ENCODE peak calls at places on chromosome 7, in eight cellular contexts. V, X, C, H, I, T, D and Q are unnamed samples.

GRCh38 chr7:28890137-28890536 is 68.0 kb downstream of the TRIL start:
- DNase-seq in V (no peak), X (no peak), C (no peak), H (no peak), I (no peak), T (no peak), D (peak), Q (no peak)

GRCh38 chr7:70321016-70321415 is 722.7 kb downstream of the AUTS2 start:
- DNase-seq in V (no peak), X (no peak), C (no peak), H (no peak), I (no peak), T (no peak), D (no peak), Q (no peak)

GRCh38 chr7:34067406-34067805 is 162.1 kb downstream of the BMPER start:
- DNase-seq in V (no peak), X (no peak), C (no peak), H (no peak), I (no peak), T (no peak), D (no peak), Q (no peak)

GRCh38 chr7:2009541-2010001 is 223.2 kb downstream of the MAD1L1 start:
- DNase-seq in V (no peak), X (peak), C (peak), H (peak), I (peak), T (no peak), D (no peak), Q (peak)

GRCh38 chr7:80453699-80454340 is 58.0 kb downstream of the GNAT3 start:
- DNase-seq in V (no peak), X (no peak), C (no peak), H (no peak), I (peak), T (no peak), D (no peak), Q (no peak)

GRCh38 chr7:50448823-50449222 is 1.3 kb downstream of the FIGNL1 start:
- DNase-seq in V (no peak), X (no peak), C (no peak), H (no peak), I (no peak), T (no peak), D (no peak), Q (no peak)

GRCh38 chr7:96400001-96400400 is 78.1 kb upstream of the SLC25A13 start:
- DNase-seq in V (no peak), X (no peak), C (no peak), H (no peak), I (no peak), T (no peak), D (no peak), Q (no peak)

GRCh38 chr7:13800694-13801448 is 188.6 kb downstream of the ETV1 start:
- DNase-seq in V (no peak), X (no peak), C (no peak), H (no peak), I (peak), T (no peak), D (no peak), Q (no peak)

GRCh38 chr7:101589976-101590662 is 39.0 kb downstream of the MYL10 start:
- DNase-seq in V (no peak), X (no peak), C (no peak), H (peak), I (no peak), T (no peak), D (no peak), Q (no peak)

GRCh38 chr7:56105508-56105907 is 768 bp downstream of the CHCHD2 start:
- DNase-seq in V (peak), X (no peak), C (no peak), H (no peak), I (peak), T (no peak), D (peak), Q (no peak)

GRCh38 chr7:126715076-126715475 is 537.7 kb downstream of the GRM8 start:
- DNase-seq in V (no peak), X (no peak), C (no peak), H (no peak), I (no peak), T (no peak), D (no peak), Q (no peak)

GRCh38 chr7:108002726-108003590 is at the start of gene LAMB1:
- DNase-seq in V (no peak), X (peak), C (peak), H (peak), I (peak), T (peak), D (peak), Q (peak)

GRCh38 chr7:54354436-54354835 is 187.7 kb upstream of the VSTM2A start:
- DNase-seq in V (no peak), X (no peak), C (no peak), H (no peak), I (no peak), T (no peak), D (no peak), Q (no peak)

GRCh38 chr7:143429770-143430698 is 13.2 kb upstream of the TAS2R60 start:
- DNase-seq in V (no peak), X (no peak), C (no peak), H (no peak), I (peak), T (no peak), D (peak), Q (no peak)

GRCh38 chr7:50481867-50482266 is 31.7 kb upstream of the FIGNL1 start:
- DNase-seq in V (no peak), X (no peak), C (no peak), H (no peak), I (no peak), T (no peak), D (no peak), Q (no peak)

GRCh38 chr7:112272921-112273561 is 66.5 kb downstream of the ZNF277 start:
- DNase-seq in V (no peak), X (no peak), C (no peak), H (peak), I (peak), T (no peak), D (no peak), Q (no peak)

GRCh38 chr7:825386-825785 is 6.9 kb upstream of the SUN1 start:
- DNase-seq in V (no peak), X (no peak), C (no peak), H (no peak), I (peak), T (no peak), D (no peak), Q (no peak)

GRCh38 chr7:824664-825063 is 7.6 kb upstream of the SUN1 start:
- DNase-seq in V (no peak), X (peak), C (no peak), H (no peak), I (no peak), T (no peak), D (no peak), Q (no peak)

GRCh38 chr7:822692-823276 is 9.5 kb upstream of the SUN1 start:
- DNase-seq in V (no peak), X (peak), C (no peak), H (no peak), I (no peak), T (peak), D (no peak), Q (no peak)

GRCh38 chr7:824106-824505 is 8.2 kb upstream of the SUN1 start:
- DNase-seq in V (no peak), X (peak), C (no peak), H (no peak), I (no peak), T (no peak), D (no peak), Q (no peak)

GRCh38 chr7:823639-824038 is 8.6 kb upstream of the SUN1 start:
- DNase-seq in V (no peak), X (peak), C (no peak), H (no peak), I (no peak), T (no peak), D (no peak), Q (no peak)
- H3K27ac ChIP-seq in V (no peak), X (peak), C (peak), H (peak), I (peak), T (no peak), D (no peak), Q (peak)

DNA sequence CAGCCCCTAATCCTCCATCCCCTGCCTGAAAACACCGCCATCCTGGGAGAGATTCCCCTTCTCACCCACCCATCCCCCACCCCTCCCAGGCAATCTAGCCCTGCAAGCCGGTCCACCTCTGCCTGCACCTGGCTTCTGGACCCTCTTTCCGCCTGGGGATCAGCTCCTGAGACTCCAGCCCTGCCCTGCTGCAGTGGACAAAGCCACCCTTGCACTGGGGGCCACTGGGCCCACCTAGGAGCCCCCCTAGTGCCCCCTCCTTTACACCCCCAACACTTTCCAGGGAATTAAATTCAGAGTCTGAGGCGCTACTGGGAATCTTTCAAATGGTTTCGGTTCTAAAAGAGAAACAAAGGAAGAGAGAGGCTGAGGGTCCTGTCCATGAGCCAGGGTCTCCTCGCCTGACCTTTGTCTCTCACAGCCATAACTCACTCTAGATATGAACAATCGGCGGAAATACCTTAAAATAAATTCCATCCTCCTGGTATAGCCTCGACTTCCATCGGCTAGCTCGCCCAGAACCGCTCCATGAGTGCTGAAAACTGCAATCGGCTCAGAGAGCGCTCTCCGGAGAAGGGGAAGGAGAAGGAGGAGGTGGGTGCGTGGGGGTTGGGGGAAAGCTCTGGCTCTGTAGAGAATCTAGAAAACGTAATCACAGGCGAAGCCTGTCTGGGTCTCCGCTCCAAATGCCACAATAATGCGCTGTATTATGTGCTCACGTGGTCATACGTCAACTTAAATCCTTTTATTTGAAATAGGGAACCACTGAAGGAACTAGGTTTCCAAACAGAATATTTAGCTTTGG is 12.7 kb downstream of the HOXA4 start:
- DNase-seq in V (no peak), X (no peak), C (no peak), H (no peak), I (peak), T (no peak), D (no peak), Q (no peak)
- H3K4me3 ChIP-seq in V (no peak), X (no peak), C (peak), H (peak), I (peak), T (no peak), D (peak), Q (peak)

GRCh38 chr7:44094796-44095592 is 9.2 kb upstream of the AEBP1 start:
- DNase-seq in V (no peak), X (no peak), C (no peak), H (no peak), I (no peak), T (no peak), D (no peak), Q (no peak)

GRCh38 chr7:44097064-44097932 is 6.8 kb upstream of the AEBP1 start:
- DNase-seq in V (peak), X (peak), C (no peak), H (no peak), I (no peak), T (no peak), D (no peak), Q (no peak)

GRCh38 chr7:44095781-44096180 is 8.4 kb upstream of the AEBP1 start:
- DNase-seq in V (no peak), X (no peak), C (no peak), H (no peak), I (no peak), T (no peak), D (no peak), Q (no peak)

GRCh38 chr7:44098092-44099068 is 5.8 kb upstream of the AEBP1 start:
- DNase-seq in V (no peak), X (no peak), C (no peak), H (no peak), I (no peak), T (no peak), D (no peak), Q (no peak)

DNA sequence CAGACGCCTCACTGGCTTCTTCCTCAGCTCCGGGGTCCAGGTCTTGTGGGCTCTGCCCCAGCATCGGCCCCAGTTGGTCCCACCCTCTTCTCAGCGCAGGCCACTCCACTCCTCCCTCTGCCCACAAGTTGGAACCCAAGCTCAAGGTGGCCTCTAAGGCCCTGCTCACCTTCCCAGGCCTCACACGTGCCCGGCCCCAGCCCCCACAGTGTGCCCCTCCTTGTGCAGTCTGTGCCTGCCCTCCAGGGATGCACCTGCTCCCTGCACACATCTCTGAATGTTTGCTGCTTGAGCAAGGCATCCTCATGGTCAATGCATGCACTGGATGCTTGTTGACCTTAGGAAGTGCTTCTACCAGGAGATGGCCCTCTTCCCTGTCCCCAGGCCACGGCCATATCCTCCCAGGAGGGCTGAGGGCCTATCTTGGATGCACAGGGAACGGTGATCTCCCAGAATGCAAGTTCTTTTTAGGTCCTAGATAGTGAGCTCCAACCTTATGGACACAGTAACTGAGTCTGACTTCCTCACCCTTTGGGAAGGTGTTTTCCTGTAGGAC is 7.7 kb upstream of the AEBP1 start:
- DNase-seq in V (no peak), X (no peak), C (no peak), H (no peak), I (no peak), T (no peak), D (no peak), Q (no peak)
- H3K27ac ChIP-seq in V (peak), X (no peak), C (peak), H (no peak), I (no peak), T (no peak), D (no peak), Q (no peak)

GRCh38 chr7:152674860-152675760 is 831 bp downstream of the XRCC2 start:
- DNase-seq in V (no peak), X (no peak), C (no peak), H (no peak), I (peak), T (peak), D (no peak), Q (no peak)

GRCh38 chr7:152673902-152674301 is 2.0 kb downstream of the XRCC2 start:
- DNase-seq in V (no peak), X (no peak), C (no peak), H (no peak), I (peak), T (no peak), D (peak), Q (no peak)

GRCh38 chr7:152678133-152678645 is 2.2 kb upstream of the XRCC2 start:
- DNase-seq in V (no peak), X (no peak), C (no peak), H (no peak), I (no peak), T (no peak), D (no peak), Q (no peak)

GRCh38 chr7:152672626-152673025 is 3.3 kb downstream of the XRCC2 start:
- DNase-seq in V (no peak), X (no peak), C (no peak), H (no peak), I (no peak), T (no peak), D (no peak), Q (no peak)

GRCh38 chr7:152675761-152676636 is at the start of gene XRCC2:
- DNase-seq in V (peak), X (peak), C (peak), H (peak), I (peak), T (peak), D (peak), Q (peak)
- H3K4me3 ChIP-seq in V (peak), X (peak), C (peak), H (peak), I (peak), T (peak), D (peak), Q (peak)

GRCh38 chr7:155163696-155164095 is 93.6 kb downstream of the HTR5A start:
- DNase-seq in V (no peak), X (no peak), C (no peak), H (no peak), I (no peak), T (no peak), D (no peak), Q (no peak)

GRCh38 chr7:155167706-155168365 is 97.7 kb downstream of the HTR5A start:
- DNase-seq in V (no peak), X (no peak), C (no peak), H (no peak), I (no peak), T (no peak), D (no peak), Q (no peak)

GRCh38 chr7:155164316-155164715 is 94.2 kb downstream of the HTR5A start:
- DNase-seq in V (no peak), X (no peak), C (no peak), H (no peak), I (no peak), T (no peak), D (no peak), Q (no peak)

GRCh38 chr7:155166673-155167370 is 96.7 kb downstream of the HTR5A start:
- DNase-seq in V (peak), X (no peak), C (no peak), H (no peak), I (peak), T (no peak), D (peak), Q (no peak)

GRCh38 chr7:155166108-155166507 is 96.0 kb downstream of the HTR5A start:
- DNase-seq in V (no peak), X (no peak), C (no peak), H (no peak), I (peak), T (peak), D (no peak), Q (no peak)
- H3K27ac ChIP-seq in V (no peak), X (no peak), C (no peak), H (no peak), I (peak), T (peak), D (no peak), Q (no peak)

DNA sequence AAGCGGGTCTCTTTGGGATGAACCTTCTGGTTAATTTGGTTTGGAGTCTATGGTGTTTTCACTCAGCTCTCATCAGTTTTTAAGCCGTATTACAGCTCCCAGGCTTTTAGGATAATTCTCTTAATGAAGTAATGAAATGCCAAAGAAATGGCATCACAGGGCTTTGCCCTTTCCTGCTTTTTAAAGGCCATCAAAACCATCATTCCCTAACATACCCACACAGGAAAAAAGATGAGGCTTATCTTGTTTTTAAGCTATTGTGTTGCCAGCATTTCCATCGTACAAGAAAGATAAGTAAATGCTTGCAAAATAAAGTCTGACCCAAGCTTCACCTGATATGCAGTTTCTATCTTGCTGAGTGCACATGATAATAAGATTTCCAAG is 54.9 kb upstream of the FAM133B start:
- DNase-seq in V (no peak), X (no peak), C (no peak), H (no peak), I (no peak), T (no peak), D (no peak), Q (no peak)
- H3K4me3 ChIP-seq in V (no peak), X (no peak), C (no peak), H (no peak), I (no peak), T (peak), D (no peak), Q (no peak)

GRCh38 chr7:94067047-94067446 is 62.9 kb upstream of the BET1 start:
- DNase-seq in V (no peak), X (no peak), C (no peak), H (no peak), I (no peak), T (no peak), D (no peak), Q (no peak)

GRCh38 chr7:94064541-94065191 is 60.5 kb upstream of the BET1 start:
- DNase-seq in V (no peak), X (no peak), C (no peak), H (no peak), I (peak), T (no peak), D (peak), Q (no peak)

GRCh38 chr7:94067506-94067905 is 63.4 kb upstream of the BET1 start:
- DNase-seq in V (no peak), X (no peak), C (no peak), H (no peak), I (no peak), T (no peak), D (no peak), Q (no peak)

GRCh38 chr7:94069154-94069739 is 65.1 kb upstream of the BET1 start:
- DNase-seq in V (no peak), X (no peak), C (no peak), H (no peak), I (no peak), T (no peak), D (no peak), Q (no peak)
- H3K27ac ChIP-seq in V (no peak), X (no peak), C (no peak), H (no peak), I (no peak), T (no peak), D (peak), Q (no peak)